ENCODE peak calls at places on chromosomes 3 and 15, in five cellular contexts. R, Y, G, O and L are unnamed samples.

GRCh38 chr15:68304611-68305337 is 27.2 kb downstream of the FEM1B start:
- DNase-seq in R (no peak), Y (no peak), G (no peak), O (no peak), L (no peak)

GRCh38 chr3:119817964-119818363 is 36.1 kb downstream of the NR1I2 start:
- DNase-seq in R (no peak), Y (peak; percentile 18), G (no peak), O (no peak), L (no peak)

GRCh38 chr3:195151866-195152526 is 119.0 kb downstream of the XXYLT1 start:
- DNase-seq in R (peak; percentile 26), Y (peak; percentile 50), G (no peak), O (no peak), L (no peak)

GRCh38 chr3:52085883-52086282 is 29.5 kb upstream of the DUSP7 start:
- DNase-seq in R (no peak), Y (no peak), G (no peak), O (no peak), L (no peak)

GRCh38 chr3:36765104-36765503 is 751 bp upstream of the DCLK3 start:
- DNase-seq in R (no peak), Y (no peak), G (peak; percentile 32), O (no peak), L (no peak)

GRCh38 chr15:91866371-91866905 is 12.9 kb downstream of the SLCO3A1 start:
- DNase-seq in R (no peak), Y (no peak), G (peak; percentile 29), O (no peak), L (no peak)

GRCh38 chr3:63832395-63832794 is 13.3 kb downstream of the C3orf49 start:
- DNase-seq in R (no peak), Y (no peak), G (no peak), O (no peak), L (no peak)

GRCh38 chr3:107368999-107369398 is 8.2 kb upstream of the CCDC54 start:
- DNase-seq in R (no peak), Y (no peak), G (no peak), O (no peak), L (no peak)

GRCh38 chr15:76313731-76314130 is 2.5 kb upstream of the ETFA start:
- DNase-seq in R (peak; percentile 69), Y (no peak), G (no peak), O (no peak), L (no peak)

GRCh38 chr3:23664459-23664858 is 141.3 kb upstream of the UBE2E1 start:
- DNase-seq in R (no peak), Y (no peak), G (no peak), O (no peak), L (no peak)

GRCh38 chr3:70606018-70606417 is 293.6 kb upstream of the MDFIC2 start:
- DNase-seq in R (no peak), Y (no peak), G (peak; percentile 12), O (no peak), L (no peak)

GRCh38 chr3:181635141-181635540 is 76.6 kb upstream of the SOX2 start:
- DNase-seq in R (no peak), Y (no peak), G (no peak), O (no peak), L (no peak)

GRCh38 chr15:51132384-51133139 is 37.9 kb upstream of the TNFAIP8L3 start:
- DNase-seq in R (peak; percentile 69), Y (peak; percentile 28), G (peak; percentile 45), O (peak; percentile 51), L (no peak)

GRCh38 chr15:71338251-71338650 is 223.0 kb downstream of the THSD4 start:
- DNase-seq in R (no peak), Y (no peak), G (no peak), O (no peak), L (no peak)

GRCh38 chr15:42207674-42208579 is at the start of gene VPS39:
- DNase-seq in R (peak; percentile 80), Y (peak; percentile 77), G (peak; percentile 90), O (peak; percentile 87), L (peak; percentile 39)

GRCh38 chr15:99752556-99752955 is 19.3 kb upstream of the LYSMD4 start:
- DNase-seq in R (no peak), Y (no peak), G (no peak), O (no peak), L (no peak)

GRCh38 chr15:39880718-39881387 is 39.2 kb downstream of the GPR176 start:
- DNase-seq in R (no peak), Y (no peak), G (no peak), O (no peak), L (no peak)

GRCh38 chr3:195889843-195890407 is 18.4 kb downstream of the TNK2 start:
- DNase-seq in R (no peak), Y (no peak), G (no peak), O (no peak), L (no peak)

GRCh38 chr3:10378246-10378645 is 57.3 kb upstream of the SEC13 start:
- DNase-seq in R (no peak), Y (no peak), G (no peak), O (no peak), L (no peak)

GRCh38 chr15:33757505-33758211 is 210.6 kb upstream of the CHRM5 start:
- DNase-seq in R (no peak), Y (no peak), G (no peak), O (no peak), L (no peak)
- TF ChIP-seq CHD2 in R (no peak), Y (no peak), G (no peak), O (no peak), L (no peak)

GRCh38 chr15:89472785-89473256 is 23.6 kb downstream of the RHCG start:
- DNase-seq in R (peak; percentile 78), Y (peak; percentile 56), G (peak; percentile 91), O (peak; percentile 80), L (no peak)

GRCh38 chr15:89469331-89470107 is 26.9 kb downstream of the RHCG start:
- DNase-seq in R (no peak), Y (no peak), G (no peak), O (no peak), L (no peak)
- TF ChIP-seq SMC3 in R (no peak), Y (no peak), G (no peak), O (no peak), L (no peak)

GRCh38 chr15:31801152-31801551 is 229.2 kb upstream of the CHRNA7 start:
- DNase-seq in R (no peak), Y (no peak), G (peak; percentile 62), O (no peak), L (no peak)
- TF ChIP-seq CHD2 in R (no peak), Y (no peak), G (no peak), O (no peak), L (no peak)

GRCh38 chr15:54722342-54722986 is 474.3 kb downstream of the RSL24D1 start:
- DNase-seq in R (no peak), Y (no peak), G (no peak), O (no peak), L (no peak)
- TF ChIP-seq SMC3 in R (no peak), Y (no peak), G (no peak), O (no peak), L (no peak)

GRCh38 chr3:45994661-45995369 is 809 bp downstream of the FYCO1 start:
- DNase-seq in R (no peak), Y (peak; percentile 7), G (peak; percentile 59), O (peak; percentile 75), L (no peak)

GRCh38 chr3:45993421-45994027 is 2.1 kb downstream of the FYCO1 start:
- DNase-seq in R (no peak), Y (no peak), G (no peak), O (no peak), L (no peak)

GRCh38 chr3:45991341-45991740 is 4.3 kb downstream of the FYCO1 start:
- DNase-seq in R (no peak), Y (no peak), G (no peak), O (no peak), L (no peak)

GRCh38 chr3:45992820-45993219 is 2.8 kb downstream of the FYCO1 start:
- DNase-seq in R (no peak), Y (no peak), G (no peak), O (no peak), L (no peak)

GRCh38 chr3:45992133-45992729 is 3.4 kb downstream of the FYCO1 start:
- DNase-seq in R (no peak), Y (no peak), G (no peak), O (no peak), L (no peak)
- TF ChIP-seq CHD2 in R (no peak), Y (no peak), G (no peak), O (no peak), L (no peak)